ENCODE peak calls at places on chromosome X, in six cellular contexts. M is tibial nerve, O is lower lobe of right lung, E is foreskin fibroblast, N is fibroblast of the aortic adventitia, G is fibroblast of mammary gland. C is an unnamed sample.

GRCh38 chrX:66012094-66012534 is 27.8 kb downstream of the VSIG4 start:
- DNase-seq in M (no peak), O (no peak), E (no peak), N (no peak), G (no peak), C (no peak)

GRCh38 chrX:136168929-136169735 is 21.8 kb downstream of the FHL1 start:
- DNase-seq in M (no peak), O (no peak), E (peak), N (peak), G (peak), C (no peak)

GRCh38 chrX:44872319-44872816 is 620 bp upstream of the KDM6A start:
- DNase-seq in M (peak), O (no peak), E (peak), N (no peak), G (peak), C (peak)

GRCh38 chrX:119238557-119238956 is 2.5 kb downstream of the PGRMC1 start:
- DNase-seq in M (no peak), O (no peak), E (peak), N (peak), G (peak), C (no peak)

GRCh38 chrX:40127052-40127451 is 29.3 kb upstream of the BCOR start:
- DNase-seq in M (no peak), O (no peak), E (peak), N (no peak), G (no peak), C (no peak)

GRCh38 chrX:83892433-83892832 is 31.5 kb downstream of the CYLC1 start:
- DNase-seq in M (no peak), O (no peak), E (no peak), N (no peak), G (no peak), C (no peak)

GRCh38 chrX:55056820-55057690 is 17.8 kb upstream of the PAGE2B start:
- DNase-seq in M (no peak), O (no peak), E (peak), N (peak), G (peak), C (no peak)

GRCh38 chrX:150544222-150544787 is 24.1 kb upstream of the MTM1 start:
- DNase-seq in M (no peak), O (no peak), E (no peak), N (no peak), G (no peak), C (no peak)

GRCh38 chrX:45771560-45772340 is 571.1 kb upstream of the DIPK2B start:
- DNase-seq in M (no peak), O (peak), E (peak), N (peak), G (peak), C (no peak)

GRCh38 chrX:134619838-134620237 is 38.4 kb downstream of the PLAC1 start:
- DNase-seq in M (no peak), O (no peak), E (no peak), N (no peak), G (no peak), C (no peak)

GRCh38 chrX:13906103-13906502 is 89.2 kb upstream of the GPM6B start:
- DNase-seq in M (no peak), O (no peak), E (no peak), N (no peak), G (no peak), C (no peak)

GRCh38 chrX:66200050-66200664 is 36.1 kb downstream of the HEPH start:
- DNase-seq in M (no peak), O (no peak), E (no peak), N (peak), G (peak), C (no peak)

GRCh38 chrX:139554991-139555675 is 24.6 kb downstream of the F9 start:
- DNase-seq in M (no peak), O (peak), E (no peak), N (no peak), G (no peak), C (no peak)

GRCh38 chrX:47707031-47707780 is 48.2 kb upstream of the UXT start:
- DNase-seq in M (no peak), O (no peak), E (no peak), N (peak), G (peak), C (no peak)

GRCh38 chrX:31099536-31100090 is 27.8 kb upstream of the FTHL17 start:
- DNase-seq in M (no peak), O (no peak), E (no peak), N (no peak), G (no peak), C (no peak)

GRCh38 chrX:71533514-71533849 is 578 bp downstream of the OGT start:
- DNase-seq in M (no peak), O (no peak), E (no peak), N (peak), G (no peak), C (no peak)

GRCh38 chrX:349196-349595 is 30.6 kb upstream of the GTPBP6 start:
- DNase-seq in M (no peak), O (no peak), E (no peak), N (no peak), G (no peak), C (no peak)

GRCh38 chrX:103878466-103879151 is 46.6 kb upstream of the RAB9B start:
- DNase-seq in M (no peak), O (no peak), E (peak), N (peak), G (peak), C (no peak)

GRCh38 chrX:32185160-32185559 is 1026.2 kb downstream of the DMD start:
- DNase-seq in M (no peak), O (no peak), E (no peak), N (no peak), G (no peak), C (no peak)

GRCh38 chrX:20412871-20413486 is 146.3 kb upstream of the RPS6KA3 start:
- DNase-seq in M (peak), O (peak), E (no peak), N (no peak), G (no peak), C (peak)

GRCh38 chrX:31649176-31649575 is 577.3 kb upstream of the FTHL17 start:
- DNase-seq in M (no peak), O (no peak), E (no peak), N (no peak), G (no peak), C (no peak)

GRCh38 chrX:16175329-16175728 is 8.0 kb downstream of the MAGEB17 start:
- DNase-seq in M (no peak), O (no peak), E (no peak), N (no peak), G (no peak), C (no peak)

GRCh38 chrX:12877386-12877785 is 10.5 kb downstream of the TLR7 start:
- DNase-seq in M (no peak), O (no peak), E (no peak), N (no peak), G (no peak), C (no peak)

GRCh38 chrX:134670241-134670811 is 12.1 kb upstream of the PLAC1 start:
- DNase-seq in M (no peak), O (peak), E (peak), N (peak), G (peak), C (no peak)

GRCh38 chrX:102934624-102935023 is 2.4 kb upstream of the RAB40AL start:
- DNase-seq in M (peak), O (no peak), E (peak), N (peak), G (peak), C (no peak)

GRCh38 chrX:69503228-69503834 is 795 bp upstream of the NALF2 start:
- DNase-seq in M (no peak), O (no peak), E (no peak), N (no peak), G (peak), C (no peak)

GRCh38 chrX:1870421-1870820 is 255.6 kb downstream of the ASMT start:
- DNase-seq in M (no peak), O (no peak), E (no peak), N (no peak), G (no peak), C (no peak)

GRCh38 chrX:120857240-120857639 is 18.4 kb downstream of the CT47B1 start:
- DNase-seq in M (no peak), O (no peak), E (no peak), N (no peak), G (peak), C (no peak)

GRCh38 chrX:12921886-12922599 is 15.6 kb downstream of the TLR8 start:
- DNase-seq in M (no peak), O (no peak), E (peak), N (peak), G (peak), C (no peak)

GRCh38 chrX:115579786-115580294 is 18.9 kb downstream of the PLS3 start:
- DNase-seq in M (no peak), O (no peak), E (no peak), N (no peak), G (no peak), C (no peak)

GRCh38 chrX:7801706-7802105 is 41.3 kb upstream of the VCX start:
- DNase-seq in M (no peak), O (no peak), E (no peak), N (no peak), G (peak), C (no peak)

GRCh38 chrX:119655125-119655524 is 37.8 kb downstream of the SEPTIN6 start:
- DNase-seq in M (no peak), O (no peak), E (peak), N (peak), G (peak), C (no peak)

GRCh38 chrX:129655547-129656248 is 942 bp upstream of the APLN start:
- DNase-seq in M (no peak), O (no peak), E (peak), N (no peak), G (no peak), C (no peak)
- H3K4me3 ChIP-seq in M (no peak), O (no peak), E (no peak), N (no peak), G (no peak), C (no peak)

GRCh38 chrX:100368167-100368566 is 41.9 kb downstream of the PCDH19 start:
- DNase-seq in M (no peak), O (no peak), E (no peak), N (no peak), G (peak), C (no peak)
- TF ChIP-seq CTCF in M (no peak), O (peak), E (no peak), N (peak), G (peak), C (no peak)

GRCh38 chrX:143306991-143307965 is 210.0 kb downstream of the SPANXN3 start:
- DNase-seq in M (no peak), O (no peak), E (no peak), N (no peak), G (no peak), C (no peak)
- H3K4me3 ChIP-seq in M (no peak), O (no peak), E (no peak), N (no peak), G (no peak), C (no peak)

DNA sequence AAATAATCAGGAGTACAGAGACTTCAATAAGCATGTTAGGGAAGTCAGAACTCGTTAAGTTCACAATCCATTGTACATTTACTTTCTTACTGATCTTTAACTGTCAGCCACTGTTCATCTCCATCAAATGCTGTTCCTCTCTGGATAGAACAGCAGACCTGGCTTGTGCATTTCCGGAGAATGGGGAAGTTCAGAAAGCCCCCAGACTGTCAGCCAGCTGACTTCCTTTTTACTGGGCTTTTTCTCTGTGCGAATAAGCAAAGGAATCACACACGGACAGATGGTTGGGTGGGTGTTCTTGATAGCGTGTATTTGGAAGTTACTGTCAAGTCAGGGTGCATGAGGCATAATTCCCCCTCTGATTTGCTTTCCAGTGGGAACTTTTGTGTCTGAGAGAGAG is 56.8 kb downstream of the TSPAN7 start:
- DNase-seq in M (no peak), O (no peak), E (no peak), N (no peak), G (no peak), C (no peak)
- TF ChIP-seq CTCF in M (no peak), O (no peak), E (no peak), N (no peak), G (no peak), C (no peak)

GRCh38 chrX:49179358-49179757 is 6.8 kb downstream of the PRICKLE3 start:
- DNase-seq in M (no peak), O (no peak), E (no peak), N (no peak), G (no peak), C (no peak)

GRCh38 chrX:49178537-49178936 is 6.8 kb downstream of the PLP2 start:
- DNase-seq in M (no peak), O (no peak), E (no peak), N (no peak), G (no peak), C (no peak)

GRCh38 chrX:49176421-49177326 is 5.0 kb downstream of the PLP2 start:
- DNase-seq in M (no peak), O (peak), E (no peak), N (no peak), G (no peak), C (no peak)

GRCh38 chrX:49177338-49177833 is 5.7 kb downstream of the PLP2 start:
- DNase-seq in M (no peak), O (peak), E (no peak), N (no peak), G (no peak), C (no peak)

GRCh38 chrX:49177873-49178480 is 6.3 kb downstream of the PLP2 start:
- DNase-seq in M (no peak), O (no peak), E (no peak), N (no peak), G (no peak), C (no peak)
- H3K4me3 ChIP-seq in M (no peak), O (no peak), E (no peak), N (no peak), G (no peak), C (no peak)

GRCh38 chrX:49075347-49075746 is 1.5 kb upstream of the PRAF2 start:
- DNase-seq in M (no peak), O (no peak), E (no peak), N (no peak), G (no peak), C (no peak)
- TF ChIP-seq CTCF in M (no peak), O (no peak), E (no peak), N (no peak), G (no peak), C (no peak)

GRCh38 chrX:34300871-34301270 is 168.8 kb upstream of the FAM47A start:
- DNase-seq in M (peak), O (no peak), E (peak), N (peak), G (peak), C (no peak)
- H3K4me3 ChIP-seq in M (no peak), O (no peak), E (no peak), N (no peak), G (no peak), C (no peak)

GRCh38 chrX:148540114-148540513 is 39.7 kb downstream of the AFF2 start:
- DNase-seq in M (no peak), O (no peak), E (no peak), N (no peak), G (no peak), C (no peak)
- TF ChIP-seq CTCF in M (no peak), O (no peak), E (no peak), N (no peak), G (no peak), C (no peak)

C was measured in lower leg skin.